ENCODE peak calls at places on chromosomes 6 and 20, in seven cellular contexts. K is heart left ventricle; O is RWPE2; E is CD8-positive, alpha-beta T cell; T is aorta; M is psoas muscle; U is mesendoderm. Y is an unnamed sample. For H3K27me3, the result is how much of the 10 kb centered on the place peaks cover.

GRCh38 chr6:95768539-95768938 is 191.2 kb downstream of the MANEA start:
- DNase-seq in K (no peak), O (no peak), E (no peak), T (no peak), M (no peak), U (peak), Y (no peak)

GRCh38 chr20:41572010-41572572 is 46.1 kb downstream of the CHD6 start:
- DNase-seq in K (no peak), O (no peak), E (no peak), T (no peak), M (no peak), U (no peak), Y (no peak)

GRCh38 chr20:47503685-47504084 is 2.0 kb downstream of the NCOA3 start:
- DNase-seq in K (no peak), O (no peak), E (no peak), T (no peak), M (no peak), U (no peak), Y (no peak)

GRCh38 chr6:47242483-47243386 is 67.0 kb downstream of the TNFRSF21 start:
- DNase-seq in K (peak), O (peak), E (peak), T (peak), M (peak), U (peak), Y (peak)

GRCh38 chr6:70124882-70125535 is 177.9 kb downstream of the COL9A1 start:
- DNase-seq in K (peak), O (no peak), E (no peak), T (no peak), M (no peak), U (no peak), Y (no peak)

GRCh38 chr6:79028641-79029314 is 49.3 kb downstream of the PHIP start:
- DNase-seq in K (no peak), O (no peak), E (no peak), T (no peak), M (no peak), U (no peak), Y (no peak)

GRCh38 chr6:104795363-104795762 is 64.4 kb downstream of the HACE1 start:
- DNase-seq in K (no peak), O (no peak), E (no peak), T (no peak), M (no peak), U (peak), Y (no peak)

GRCh38 chr6:92892626-92893025 is 526.7 kb downstream of the EPHA7 start:
- DNase-seq in K (no peak), O (no peak), E (no peak), T (no peak), M (no peak), U (no peak), Y (no peak)

GRCh38 chr6:146910611-146911010 is 293.6 kb upstream of the STXBP5 start:
- DNase-seq in K (no peak), O (no peak), E (no peak), T (no peak), M (no peak), U (no peak), Y (no peak)

GRCh38 chr6:110283657-110284056 is 74.5 kb downstream of the METTL24 start:
- DNase-seq in K (no peak), O (no peak), E (no peak), T (no peak), M (no peak), U (no peak), Y (no peak)

GRCh38 chr20:63553251-63553932 is 567 bp upstream of the FNDC11 start:
- DNase-seq in K (peak), O (peak), E (peak), T (peak), M (peak), U (peak), Y (peak)

GRCh38 chr6:27650620-27651370 is 177.9 kb upstream of the ZNF184 start:
- DNase-seq in K (no peak), O (no peak), E (no peak), T (no peak), M (no peak), U (peak), Y (no peak)

DNA sequence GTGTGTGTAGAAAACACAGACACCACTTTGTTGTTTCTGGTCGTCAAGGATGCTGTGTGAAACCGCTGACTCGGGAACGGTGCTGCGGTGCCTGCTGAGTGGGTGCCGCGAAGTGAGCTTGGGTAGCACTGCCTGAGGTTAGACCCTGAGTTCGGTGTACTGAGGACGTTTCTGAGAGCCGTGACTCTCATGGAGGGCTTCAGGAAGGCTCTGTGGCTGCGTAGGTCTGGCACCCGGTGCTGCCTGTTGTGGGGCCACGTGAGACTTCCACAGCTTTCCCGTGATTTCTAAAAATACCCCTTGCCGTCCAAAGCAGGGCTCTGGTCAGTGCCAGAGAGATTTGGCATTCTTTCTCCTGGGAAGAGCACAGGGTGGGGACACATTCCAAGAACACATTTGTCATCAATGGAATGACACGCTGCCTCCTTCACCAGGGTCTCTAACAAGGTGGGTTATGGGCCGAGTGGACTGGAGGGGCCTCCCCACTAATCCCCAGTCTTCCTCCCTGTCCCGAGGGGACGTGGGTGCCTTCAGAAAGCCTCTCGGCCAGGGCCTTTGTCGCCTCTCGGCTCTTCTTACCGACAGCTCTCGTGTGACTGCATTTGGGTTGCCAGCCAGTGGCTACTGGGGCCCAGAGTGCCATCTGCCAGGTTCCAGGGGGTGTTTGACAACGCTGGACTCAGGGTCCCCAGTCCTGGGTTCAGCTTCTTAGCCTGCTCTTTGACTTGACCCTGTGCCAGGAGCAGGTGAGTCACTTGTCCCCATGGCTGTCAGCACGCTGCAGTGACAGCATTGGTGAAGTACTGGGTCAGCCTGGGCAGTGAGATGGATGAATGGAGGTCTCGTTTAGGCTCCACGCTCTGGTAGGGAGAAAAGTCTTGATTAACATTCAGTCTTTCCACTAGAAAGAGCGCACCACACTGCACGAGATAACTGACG is 62.2 kb downstream of the SYNJ2 start:
- DNase-seq in K (peak), O (no peak), E (no peak), T (peak), M (peak), U (no peak), Y (no peak)
- H3K4me3 ChIP-seq in K (peak), O (no peak), E (no peak), T (no peak), M (peak), U (no peak), Y (no peak)

GRCh38 chr20:17936306-17936790 is 32.2 kb downstream of the SNX5 start:
- DNase-seq in K (no peak), O (no peak), E (no peak), T (no peak), M (no peak), U (no peak), Y (no peak)
- H3K27ac ChIP-seq in K (peak), O (no peak), E (no peak), T (peak), M (peak), U (no peak), Y (no peak)

GRCh38 chr6:77341058-77341986 is 122.0 kb downstream of the HTR1B start:
- DNase-seq in K (peak), O (no peak), E (no peak), T (peak), M (no peak), U (no peak), Y (no peak)
- H3K27me3 ChIP-seq in K (under half), O (under half), E (under half), T (under half), M (under half), U (under half), Y (under half)

GRCh38 chr6:113982055-113982550 is 11.2 kb upstream of the HDAC2 start:
- DNase-seq in K (no peak), O (no peak), E (no peak), T (no peak), M (no peak), U (no peak), Y (no peak)
- H3K4me3 ChIP-seq in K (no peak), O (no peak), E (no peak), T (no peak), M (no peak), U (no peak), Y (no peak)

Y was measured in effector memory CD4-positive, alpha-beta T cell.